ENCODE peak calls at places on chromosome 1, in six cellular contexts. Q is A549, T is tibial nerve, W is GM12892, F is esophagus squamous epithelium, G is K562. H is an unnamed sample.

GRCh38 chr1:201072149-201072548 is 40.1 kb downstream of the CACNA1S start:
- DNase-seq in F (no peak), Q (no peak), G (no peak), T (no peak), W (no peak), H (no peak)

GRCh38 chr1:203033287-203033686 is 7.0 kb downstream of the PPFIA4 start:
- DNase-seq in G (no peak), F (no peak), Q (no peak), W (no peak), T (no peak), H (no peak)

GRCh38 chr1:40096977-40097782 is at the start of gene PPT1:
- DNase-seq in Q (peak; percentile 72), T (peak; percentile 55), F (no peak), G (peak; percentile 91), W (peak; percentile 68), H (peak; percentile 96)

GRCh38 chr1:6603424-6603850 is 768 bp upstream of the KLHL21 start:
- DNase-seq in T (no peak), F (no peak), Q (no peak), W (no peak), G (no peak), H (peak; percentile 90)

GRCh38 chr1:203302894-203303293 is 2.4 kb upstream of the BTG2 start:
- DNase-seq in F (no peak), T (no peak), W (no peak), G (no peak), Q (no peak), H (no peak)

GRCh38 chr1:109788695-109789521 is 25.2 kb upstream of the EPS8L3 start:
- DNase-seq in F (no peak), T (no peak), G (peak; percentile 72), Q (peak; percentile 58), W (no peak), H (peak; percentile 74)

GRCh38 chr1:2132222-2133038 is 62.1 kb downstream of the FAAP20 start:
- DNase-seq in F (no peak), Q (no peak), G (peak; percentile 73), W (no peak), T (no peak), H (peak; percentile 84)

GRCh38 chr1:3000671-3001470 is 20.4 kb upstream of the ACTRT2 start:
- DNase-seq in T (no peak), W (no peak), Q (no peak), G (no peak), F (no peak), H (peak; percentile 44)

GRCh38 chr1:16072616-16073484 is 601 bp downstream of the FAM131C start:
- DNase-seq in W (no peak), G (peak; percentile 80), F (no peak), Q (peak; percentile 39), T (no peak), H (no peak)

GRCh38 chr1:7218210-7218832 is 433.1 kb downstream of the CAMTA1 start:
- DNase-seq in W (no peak), F (no peak), G (peak; percentile 70), T (no peak), Q (peak; percentile 43), H (no peak)

GRCh38 chr1:198922638-198923430 is 284.0 kb downstream of the PTPRC start:
- DNase-seq in Q (no peak), G (no peak), W (no peak), F (no peak), T (no peak), H (no peak)

GRCh38 chr1:155174334-155175280 is 958 bp downstream of the TRIM46 start:
- DNase-seq in G (peak; percentile 54), T (no peak), F (no peak), Q (no peak), W (no peak), H (peak; percentile 87)

GRCh38 chr1:44049839-44050238 is 18.6 kb upstream of the SLC6A9 start:
- DNase-seq in T (no peak), Q (no peak), W (no peak), G (no peak), F (no peak), H (no peak)

GRCh38 chr1:13830170-13830569 is 130.2 kb downstream of the PRDM2 start:
- DNase-seq in F (no peak), Q (no peak), T (no peak), G (no peak), W (no peak), H (no peak)

GRCh38 chr1:181033799-181034391 is at the start of gene MR1:
- DNase-seq in Q (peak; percentile 71), T (no peak), F (no peak), W (peak; percentile 50), G (peak; percentile 87), H (no peak)
- TF ChIP-seq POLR2A in Q (no peak), T (no peak), F (no peak), W (peak; percentile 80), G (peak; percentile 84), H (no peak)

GRCh38 chr1:210223174-210223904 is 9.3 kb upstream of the SERTAD4 start:
- DNase-seq in W (no peak), G (no peak), Q (no peak), T (no peak), F (no peak), H (no peak)

GRCh38 chr1:210218047-210218446 is 14.5 kb upstream of the SERTAD4 start:
- DNase-seq in F (no peak), W (no peak), G (no peak), T (no peak), Q (no peak), H (no peak)

GRCh38 chr1:210217482-210217881 is 15.1 kb upstream of the SERTAD4 start:
- DNase-seq in W (no peak), F (no peak), G (no peak), Q (no peak), T (no peak), H (no peak)

GRCh38 chr1:210228158-210228557 is 4.4 kb upstream of the SERTAD4 start:
- DNase-seq in G (no peak), W (no peak), T (no peak), Q (no peak), F (no peak), H (no peak)

GRCh38 chr1:210222288-210223006 is 10.1 kb upstream of the SERTAD4 start:
- DNase-seq in W (no peak), T (no peak), F (no peak), Q (no peak), G (no peak), H (no peak)
- TF ChIP-seq POLR2A in W (no peak), T (no peak), F (no peak), Q (no peak), G (no peak), H (no peak)

GRCh38 chr1:31951276-31951675 is 13.1 kb upstream of the PTP4A2 start:
- DNase-seq in W (no peak), T (no peak), G (peak; percentile 3), Q (no peak), F (no peak), H (no peak)

GRCh38 chr1:31957701-31958674 is 19.8 kb upstream of the PTP4A2 start:
- DNase-seq in T (no peak), G (peak; percentile 61), Q (no peak), W (peak; percentile 30), F (no peak), H (no peak)

GRCh38 chr1:31955917-31956736 is 18.0 kb upstream of the PTP4A2 start:
- DNase-seq in W (peak; percentile 50), F (peak; percentile 57), Q (peak; percentile 71), G (peak; percentile 79), T (peak; percentile 65), H (peak; percentile 88)

GRCh38 chr1:31952825-31953220 is 14.7 kb upstream of the PTP4A2 start:
- DNase-seq in Q (no peak), W (no peak), G (peak; percentile 6), T (no peak), F (no peak), H (no peak)

DNA sequence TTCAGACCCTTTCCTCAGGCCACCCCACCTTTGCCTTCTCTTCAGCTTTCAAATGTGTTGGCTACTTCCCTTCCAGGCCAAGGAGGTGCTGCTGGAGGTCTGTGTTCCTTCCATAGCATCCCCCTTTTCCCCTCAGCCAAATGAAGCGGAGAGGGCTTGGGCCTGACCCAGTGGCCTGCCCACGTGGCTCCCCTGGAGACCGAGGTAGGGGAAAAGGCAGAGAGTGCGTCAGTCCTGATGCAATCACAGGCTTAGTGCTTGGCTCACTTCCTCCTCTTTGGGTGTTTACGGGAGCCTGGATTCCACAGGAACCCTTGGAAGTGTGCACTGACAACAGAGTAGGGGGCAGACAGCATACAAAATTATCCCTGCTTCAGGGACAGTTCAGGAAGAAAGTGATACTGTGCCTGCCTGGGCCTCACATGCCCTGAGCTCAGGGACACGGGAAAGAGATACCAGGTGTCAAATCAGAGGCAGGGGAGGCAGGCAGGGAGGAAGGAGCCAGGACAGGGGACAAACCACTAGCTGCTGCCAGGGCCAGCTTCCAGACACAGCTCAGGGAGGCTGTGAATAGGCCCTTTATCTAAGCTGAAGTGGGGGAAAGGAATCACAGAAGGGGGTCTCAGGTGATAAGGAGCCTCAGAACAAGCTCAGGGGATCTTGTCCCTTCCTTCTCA is 16.6 kb upstream of the PTP4A2 start:
- DNase-seq in T (peak; percentile 80), G (peak; percentile 65), Q (peak; percentile 78), W (no peak), F (no peak), H (peak; percentile 89)
- TF ChIP-seq POLR2A in T (peak; percentile 18), G (peak; percentile 47), Q (no peak), W (no peak), F (no peak), H (no peak)

DNA sequence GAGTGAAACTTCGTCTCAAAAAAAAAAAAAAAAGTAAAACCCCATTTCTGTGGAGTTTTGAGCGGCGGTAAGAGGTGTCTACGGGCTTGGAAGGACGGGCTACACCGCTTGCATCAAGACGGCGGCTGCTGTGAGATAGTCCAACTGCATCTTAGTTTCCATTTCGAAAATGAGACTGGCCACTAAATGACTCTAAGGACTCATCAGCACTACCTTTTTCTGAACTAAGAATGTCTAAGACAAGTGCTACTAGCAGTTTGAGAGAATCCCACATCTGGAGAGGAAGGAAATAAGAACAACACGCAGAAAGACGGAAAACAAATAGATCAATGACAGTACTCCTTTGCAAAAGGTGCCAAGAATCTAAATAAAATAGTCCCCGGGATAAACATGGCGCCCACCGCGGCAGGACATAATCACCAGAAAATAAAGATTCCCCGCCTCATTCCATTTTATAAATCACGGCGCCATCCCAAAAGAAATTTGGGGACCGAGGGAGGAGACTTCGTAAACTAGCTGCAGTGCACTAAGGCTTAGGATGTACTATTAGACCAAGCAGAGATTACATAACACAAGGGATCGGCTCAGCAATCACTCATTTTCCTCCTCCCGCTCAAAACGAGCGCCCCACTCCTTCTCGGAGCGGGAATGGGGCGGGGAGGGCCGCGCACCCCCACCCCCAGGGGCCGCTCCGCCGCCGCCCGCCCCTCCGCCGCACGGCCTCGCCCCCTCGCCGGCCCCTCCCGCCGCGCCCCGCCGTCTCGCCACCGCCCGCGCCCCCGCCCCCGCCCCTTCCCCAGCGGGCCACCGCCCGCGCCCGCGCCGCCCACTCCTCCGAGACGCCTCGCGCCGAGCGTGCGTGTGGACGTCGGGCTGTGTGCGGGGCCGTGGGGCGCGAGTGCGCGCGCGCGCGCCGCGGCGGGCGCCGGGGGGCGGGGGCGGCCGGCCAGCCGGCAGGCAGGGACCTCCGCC is 1.1 kb downstream of the POGZ start:
- DNase-seq in Q (peak; percentile 76), G (peak; percentile 84), F (no peak), T (peak; percentile 34), W (peak; percentile 57), H (peak; percentile 92)
- TF ChIP-seq POLR2A in Q (peak; percentile 26), G (peak; percentile 44), F (no peak), T (no peak), W (no peak), H (no peak)

H was measured in spleen.